ENCODE peak calls at places on chromosomes 6 and 20, in ten cellular contexts. N, O, C, J, F, Z, R, H, X and E are unnamed samples.
A peak's percentile ranks its signal among the peaks of the same experiment; 100 is the strongest.

GRCh38 chr20:19713851-19714716 is 44.0 kb upstream of the RIN2 start:
- DNase-seq in N (no peak), O (no peak), C (no peak), J (no peak), F (no peak), Z (no peak), R (no peak), H (no peak), X (no peak), E (no peak)

GRCh38 chr6:120869397-120869796 is 464.9 kb downstream of the TBC1D32 start:
- DNase-seq in N (no peak), O (no peak), C (no peak), J (no peak), F (no peak), Z (no peak), R (no peak), H (no peak), X (no peak), E (no peak)

GRCh38 chr6:45436544-45437440 is 59.1 kb upstream of the SUPT3H start:
- DNase-seq in N (no peak), O (no peak), C (no peak), J (no peak), F (no peak), Z (peak; percentile 51), R (no peak), H (no peak), X (no peak), E (no peak)

GRCh38 chr6:15066433-15067337 is 179.2 kb upstream of the JARID2 start:
- DNase-seq in N (peak; percentile 42), O (no peak), C (no peak), J (no peak), F (peak; percentile 59), Z (no peak), R (no peak), H (no peak), X (peak; percentile 54), E (no peak)

GRCh38 chr6:13273202-13273930 is 55.0 kb downstream of the TBC1D7 start:
- DNase-seq in N (no peak), O (no peak), C (no peak), J (no peak), F (no peak), Z (no peak), R (no peak), H (no peak), X (no peak), E (no peak)

GRCh38 chr6:166516256-166516655 is 70.2 kb downstream of the RAMACL start:
- DNase-seq in N (no peak), O (no peak), C (no peak), J (no peak), F (no peak), Z (no peak), R (no peak), H (no peak), X (no peak), E (no peak)

GRCh38 chr20:43722153-43722505 is 4.7 kb downstream of the GTSF1L start:
- DNase-seq in N (no peak), O (peak; percentile 66), C (no peak), J (no peak), F (no peak), Z (no peak), R (no peak), H (no peak), X (no peak), E (peak; percentile 84)

GRCh38 chr6:19444481-19444880 is 392.7 kb upstream of the ID4 start:
- DNase-seq in N (no peak), O (no peak), C (no peak), J (no peak), F (no peak), Z (no peak), R (no peak), H (no peak), X (no peak), E (no peak)

GRCh38 chr6:150327117-150327774 is 41.6 kb upstream of the IYD start:
- DNase-seq in N (no peak), O (no peak), C (peak; percentile 85), J (no peak), F (peak; percentile 74), Z (no peak), R (no peak), H (no peak), X (peak; percentile 23), E (no peak)

GRCh38 chr6:4446982-4447381 is 311.6 kb upstream of the ECI2 start:
- DNase-seq in N (peak; percentile 34), O (no peak), C (no peak), J (no peak), F (peak; percentile 35), Z (no peak), R (no peak), H (no peak), X (no peak), E (no peak)

GRCh38 chr6:33583591-33584155 is 3.6 kb upstream of the BAK1 start:
- DNase-seq in N (no peak), O (no peak), C (no peak), J (no peak), F (no peak), Z (no peak), R (no peak), H (no peak), X (no peak), E (no peak)

GRCh38 chr20:25470045-25470444 is 62.6 kb downstream of the GINS1 start:
- DNase-seq in N (no peak), O (peak; percentile 22), C (no peak), J (no peak), F (no peak), Z (no peak), R (peak; percentile 32), H (no peak), X (no peak), E (peak; percentile 37)

GRCh38 chr20:14210146-14210545 is 127.3 kb downstream of the FLRT3 start:
- DNase-seq in N (no peak), O (no peak), C (no peak), J (no peak), F (no peak), Z (no peak), R (no peak), H (no peak), X (no peak), E (no peak)

GRCh38 chr6:10180138-10181074 is 234.5 kb downstream of the TFAP2A start:
- DNase-seq in N (no peak), O (no peak), C (no peak), J (no peak), F (no peak), Z (no peak), R (no peak), H (no peak), X (no peak), E (no peak)

GRCh38 chr6:151044465-151045441 is 179.3 kb downstream of the MTHFD1L start:
- DNase-seq in N (peak; percentile 57), O (no peak), C (peak; percentile 74), J (no peak), F (peak; percentile 80), Z (no peak), R (peak; percentile 93), H (no peak), X (peak; percentile 68), E (no peak)

GRCh38 chr6:89347825-89348224 is 4.7 kb downstream of the UBE2J1 start:
- DNase-seq in N (no peak), O (no peak), C (no peak), J (no peak), F (peak; percentile 39), Z (peak; percentile 13), R (no peak), H (no peak), X (peak; percentile 32), E (no peak)

GRCh38 chr6:104640761-104641160 is 219.0 kb downstream of the HACE1 start:
- DNase-seq in N (no peak), O (no peak), C (no peak), J (no peak), F (no peak), Z (no peak), R (no peak), H (no peak), X (no peak), E (no peak)

GRCh38 chr6:140134224-140134623 is 759.8 kb upstream of the CITED2 start:
- DNase-seq in N (no peak), O (no peak), C (no peak), J (no peak), F (no peak), Z (no peak), R (no peak), H (no peak), X (no peak), E (no peak)

GRCh38 chr6:145372671-145373123 is 362.6 kb downstream of the EPM2A start:
- DNase-seq in N (peak; percentile 21), O (peak; percentile 46), C (no peak), J (no peak), F (peak; percentile 74), Z (peak; percentile 5), R (peak; percentile 33), H (no peak), X (peak; percentile 39), E (no peak)

GRCh38 chr6:33585403-33586107 is 5.5 kb upstream of the BAK1 start:
- DNase-seq in N (no peak), O (peak; percentile 83), C (peak; percentile 89), J (peak; percentile 67), F (peak; percentile 88), Z (peak; percentile 61), R (peak; percentile 89), H (peak; percentile 53), X (peak; percentile 86), E (peak; percentile 94)

GRCh38 chr6:160000280-160000704 is 31.4 kb downstream of the IGF2R start:
- DNase-seq in N (no peak), O (no peak), C (no peak), J (no peak), F (no peak), Z (no peak), R (no peak), H (no peak), X (no peak), E (no peak)

GRCh38 chr20:32820000-32820697 is 395 bp downstream of the MAPRE1 start:
- DNase-seq in N (no peak), O (peak; percentile 91), C (peak; percentile 89), J (peak; percentile 84), F (peak; percentile 76), Z (peak; percentile 78), R (no peak), H (peak; percentile 86), X (peak; percentile 79), E (no peak)

GRCh38 chr20:60116128-60116909 is 158.1 kb downstream of the CDH26 start:
- DNase-seq in N (no peak), O (no peak), C (no peak), J (no peak), F (no peak), Z (no peak), R (peak; percentile 13), H (no peak), X (no peak), E (no peak)

GRCh38 chr6:25027221-25027916 is 91.6 kb upstream of the RIPOR2 start:
- DNase-seq in N (no peak), O (peak; percentile 81), C (no peak), J (peak; percentile 60), F (no peak), Z (no peak), R (peak; percentile 39), H (no peak), X (peak; percentile 26), E (peak; percentile 59)

GRCh38 chr6:52020961-52021570 is 66.3 kb downstream of the PKHD1 start:
- DNase-seq in N (no peak), O (peak; percentile 11), C (no peak), J (no peak), F (no peak), Z (peak; percentile 47), R (no peak), H (no peak), X (no peak), E (no peak)

GRCh38 chr6:74369556-74369993 is 673.6 kb downstream of the CD109 start:
- DNase-seq in N (peak; percentile 82), O (no peak), C (no peak), J (no peak), F (no peak), Z (no peak), R (no peak), H (no peak), X (no peak), E (no peak)

GRCh38 chr6:5061152-5061551 is 24.0 kb upstream of the PPP1R3G start:
- DNase-seq in N (no peak), O (no peak), C (no peak), J (no peak), F (no peak), Z (no peak), R (no peak), H (no peak), X (no peak), E (no peak)

GRCh38 chr6:55955684-55956083 is 80.3 kb upstream of the BMP5 start:
- DNase-seq in N (no peak), O (no peak), C (no peak), J (no peak), F (no peak), Z (no peak), R (no peak), H (no peak), X (no peak), E (no peak)